ENCODE peak calls at places on chromosome 2, in six cellular contexts. J, L, U, I, Z and F are unnamed samples.

GRCh38 chr2:42755161-42755900 is 8.6 kb downstream of the OXER1 start:
- DNase-seq in Z (no peak), L (no peak), I (no peak), U (no peak), J (no peak), F (no peak)

GRCh38 chr2:206164261-206164862 is 4.7 kb downstream of the EEF1B2 start:
- DNase-seq in J (peak), I (no peak), L (no peak), U (peak), Z (peak), F (no peak)

GRCh38 chr2:80643598-80643997 is 339.0 kb upstream of the LRRTM1 start:
- DNase-seq in U (no peak), Z (no peak), I (no peak), L (no peak), J (no peak), F (no peak)

GRCh38 chr2:26033270-26033768 is 565 bp upstream of the RAB10 start:
- DNase-seq in I (no peak), L (peak), Z (peak), J (peak), U (peak), F (no peak)

GRCh38 chr2:28391564-28392296 is 928 bp upstream of the FOSL2 start:
- DNase-seq in U (peak), I (peak), L (peak), J (peak), Z (peak), F (no peak)

GRCh38 chr2:158775273-158776027 is 19.7 kb upstream of the DAPL1 start:
- DNase-seq in U (no peak), Z (no peak), J (no peak), L (no peak), I (no peak), F (no peak)

GRCh38 chr2:114926303-114926702 is 483.9 kb downstream of the DPP10 start:
- DNase-seq in Z (no peak), L (no peak), J (no peak), I (no peak), U (no peak), F (no peak)

GRCh38 chr2:109648041-109648527 is 33.9 kb downstream of the SOWAHC start:
- DNase-seq in L (no peak), I (no peak), U (no peak), Z (no peak), J (no peak), F (no peak)

GRCh38 chr2:17233157-17233556 is 285.1 kb downstream of the RAD51AP2 start:
- DNase-seq in Z (no peak), J (no peak), I (no peak), L (no peak), U (no peak), F (no peak)

GRCh38 chr2:241410739-241411176 is 54.7 kb downstream of the FARP2 start:
- DNase-seq in J (no peak), Z (peak), L (no peak), U (peak), I (peak), F (no peak)

GRCh38 chr2:134276381-134277172 is 22.7 kb downstream of the MGAT5 start:
- DNase-seq in J (no peak), U (peak), L (no peak), Z (no peak), I (no peak), F (no peak)

GRCh38 chr2:152715854-152716428 is 1.3 kb downstream of the PRPF40A start:
- DNase-seq in U (peak), Z (peak), J (peak), I (peak), L (peak), F (no peak)

GRCh38 chr2:146131785-146132184 is 1611.9 kb upstream of the ZEB2 start:
- DNase-seq in U (peak), L (no peak), Z (no peak), I (no peak), J (no peak), F (no peak)

GRCh38 chr2:61660511-61661388 is 122.6 kb upstream of the XPO1 start:
- DNase-seq in I (no peak), Z (peak), J (no peak), U (no peak), L (no peak), F (no peak)

GRCh38 chr2:226362991-226363390 is 436.6 kb downstream of the IRS1 start:
- DNase-seq in J (no peak), L (no peak), Z (no peak), U (peak), I (no peak), F (no peak)

GRCh38 chr2:75407038-75407530 is 153.7 kb downstream of the EVA1A start:
- DNase-seq in U (no peak), Z (no peak), L (no peak), J (peak), I (no peak), F (no peak)

GRCh38 chr2:69141081-69141480 is 128.1 kb downstream of the ANTXR1 start:
- DNase-seq in L (no peak), U (no peak), I (no peak), Z (no peak), J (no peak), F (no peak)

GRCh38 chr2:96806468-96807126 is 9.5 kb upstream of the CNNM3 start:
- DNase-seq in J (no peak), U (peak), I (no peak), Z (peak), L (no peak), F (peak)

GRCh38 chr2:42651057-42651456 is 82.6 kb downstream of the MTA3 start:
- DNase-seq in Z (no peak), U (peak), J (no peak), L (no peak), I (no peak), F (no peak)

GRCh38 chr2:192559541-192560126 is 364.9 kb upstream of the TMEFF2 start:
- DNase-seq in I (no peak), Z (no peak), U (no peak), J (no peak), L (no peak), F (no peak)

GRCh38 chr2:1864301-1864980 is 120.1 kb upstream of the PXDN start:
- DNase-seq in J (no peak), L (no peak), Z (no peak), I (no peak), U (no peak), F (no peak)

GRCh38 chr2:71256421-71256820 is 29.5 kb upstream of the PAIP2B start:
- DNase-seq in L (no peak), I (no peak), Z (no peak), U (no peak), J (no peak), F (no peak)

DNA sequence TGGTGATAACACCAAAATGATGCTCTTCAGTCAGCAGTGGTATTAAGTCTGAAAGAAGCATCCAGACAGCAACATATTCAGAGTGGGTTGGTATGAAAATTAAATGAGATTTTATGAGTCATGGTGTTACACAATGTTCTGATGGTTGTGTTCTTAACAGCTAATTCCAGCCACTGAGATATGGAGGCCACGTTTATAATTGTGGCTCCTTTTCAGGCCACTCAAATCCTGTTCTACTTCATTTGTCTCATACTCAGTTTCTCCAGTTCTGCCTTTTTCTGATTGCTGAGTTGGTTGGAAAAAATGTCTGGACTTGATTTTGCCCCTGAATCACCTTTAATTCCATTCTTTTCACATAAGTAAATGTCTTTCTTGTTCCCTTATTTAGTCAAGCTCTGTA is 162.7 kb upstream of the COL3A1 start:
- DNase-seq in I (no peak), J (no peak), Z (no peak), L (no peak), U (peak), F (no peak)
- TF ChIP-seq BHLHE40 in I (no peak), J (no peak), Z (no peak), L (no peak), U (no peak), F (no peak)

GRCh38 chr2:7866825-7867224 is 815.0 kb upstream of the ID2 start:
- DNase-seq in L (no peak), J (no peak), Z (no peak), I (no peak), U (no peak), F (no peak)

GRCh38 chr2:7860693-7861092 is 821.2 kb upstream of the ID2 start:
- DNase-seq in J (no peak), I (no peak), L (no peak), U (peak), Z (no peak), F (no peak)

GRCh38 chr2:7857904-7858303 is 824.0 kb upstream of the ID2 start:
- DNase-seq in I (no peak), L (no peak), J (no peak), Z (no peak), U (peak), F (no peak)

GRCh38 chr2:7866104-7866503 is 815.8 kb upstream of the ID2 start:
- DNase-seq in J (no peak), L (no peak), Z (no peak), U (no peak), I (no peak), F (no peak)

DNA sequence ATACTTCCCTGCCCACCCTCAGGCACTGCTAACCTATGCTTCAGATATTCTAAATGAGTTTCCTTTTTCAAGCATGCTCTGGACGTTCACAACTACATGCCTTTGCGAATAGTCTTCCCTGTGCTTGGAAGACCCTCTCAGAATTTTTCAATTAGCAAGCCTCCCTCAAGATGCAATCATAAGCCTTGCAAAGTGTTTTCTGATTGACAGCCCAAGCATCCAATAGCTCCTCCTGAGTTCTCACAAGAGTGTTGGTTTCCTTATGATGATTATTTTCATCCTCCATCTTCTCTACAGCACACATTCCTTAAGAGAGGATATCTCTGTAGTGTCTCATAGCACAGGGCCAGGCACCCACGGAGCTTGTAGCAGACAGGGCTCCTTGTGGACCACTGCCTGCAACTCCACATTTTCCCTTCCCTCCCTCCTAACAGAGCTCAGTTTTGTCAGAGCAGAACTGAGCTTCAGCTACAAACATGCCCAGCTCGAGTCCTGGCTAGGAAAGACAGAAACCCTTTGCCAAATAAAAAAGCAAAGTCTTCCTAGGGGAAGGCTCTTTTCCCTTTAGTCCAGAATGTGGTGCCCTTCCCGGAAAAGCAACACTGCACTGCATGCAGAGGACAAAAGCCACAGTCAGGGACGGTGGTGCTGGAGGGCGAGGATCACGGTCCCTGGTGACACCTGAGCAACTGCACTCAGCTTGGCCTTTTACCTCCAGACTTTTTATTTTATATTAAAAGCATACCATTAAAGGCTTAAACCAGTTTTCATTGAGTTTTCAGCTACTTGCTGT is 819.8 kb upstream of the ID2 start:
- DNase-seq in J (no peak), L (no peak), Z (no peak), I (no peak), U (no peak), F (no peak)
- TF ChIP-seq BHLHE40 in J (no peak), L (no peak), Z (no peak), I (no peak), U (no peak), F (no peak)

GRCh38 chr2:126797622-126798275 is 100.9 kb upstream of the TEX51 start:
- DNase-seq in J (no peak), U (no peak), I (no peak), L (no peak), Z (no peak), F (no peak)
- TF ChIP-seq BHLHE40 in J (no peak), U (no peak), I (no peak), L (no peak), Z (no peak), F (no peak)

GRCh38 chr2:30201990-30202389 is 29.3 kb upstream of the LBH start:
- DNase-seq in U (peak), Z (no peak), J (no peak), I (no peak), L (no peak), F (no peak)
- TF ChIP-seq BHLHE40 in U (no peak), Z (no peak), J (no peak), I (no peak), L (no peak), F (no peak)